ENCODE peak calls at places on chromosomes 16 and 17, in eight cellular contexts. J is H7; O is ecto neural progenitor cell; T is activated CD4-positive, alpha-beta T cell treated with anti-CD3 and anti-CD28 coated beads for 48 hours; L is IMR-90; Q is stimulated activated CD4-positive, alpha-beta T cell treated with anti-CD3 and anti-CD28 coated beads, Interleukin-15, amount 100 ng/mL, for 24 hours; V is upper lobe of right lung; Y is AG20443. D is an unnamed sample.

GRCh38 chr16:30539000-30539964 is 4.6 kb upstream of the ZNF747 start:
- DNase-seq in V (no peak), Y (no peak), O (no peak), T (no peak), L (no peak), J (no peak), Q (no peak), D (no peak)

GRCh38 chr16:66523861-66524354 is 26.0 kb downstream of the TK2 start:
- DNase-seq in O (no peak), Q (peak), J (no peak), T (no peak), L (no peak), Y (no peak), V (no peak), D (peak)

GRCh38 chr16:20931066-20931465 is 30.5 kb downstream of the LYRM1 start:
- DNase-seq in Q (no peak), V (no peak), L (no peak), O (no peak), Y (peak), T (no peak), J (no peak), D (no peak)

GRCh38 chr17:75371339-75371738 is 34.1 kb downstream of the GRB2 start:
- DNase-seq in L (no peak), O (no peak), T (no peak), J (no peak), Q (no peak), Y (no peak), V (no peak), D (no peak)

GRCh38 chr17:50749243-50749642 is 18.1 kb downstream of the ANKRD40CL start:
- DNase-seq in O (no peak), J (no peak), Q (no peak), V (no peak), L (no peak), Y (no peak), T (no peak), D (no peak)

GRCh38 chr16:4494746-4495490 is 18.7 kb downstream of the HMOX2 start:
- DNase-seq in Y (peak), T (no peak), V (no peak), L (peak), J (no peak), Q (no peak), O (no peak), D (peak)

GRCh38 chr17:12047977-12048376 is 27.3 kb downstream of the MAP2K4 start:
- DNase-seq in T (no peak), V (no peak), Y (no peak), Q (no peak), O (no peak), J (no peak), L (no peak), D (peak)

GRCh38 chr16:83215417-83216001 is 588.7 kb downstream of the CDH13 start:
- DNase-seq in J (peak), Q (peak), V (no peak), L (peak), Y (peak), O (peak), T (peak), D (no peak)

GRCh38 chr17:72426948-72427760 is 306.3 kb downstream of the SOX9 start:
- DNase-seq in T (no peak), O (no peak), Q (no peak), Y (no peak), V (no peak), L (no peak), J (no peak), D (no peak)

GRCh38 chr16:3171181-3171854 is 16.7 kb upstream of the OR1F1 start:
- DNase-seq in Y (peak), T (peak), J (peak), V (no peak), O (no peak), L (no peak), Q (peak), D (no peak)

GRCh38 chr16:69217433-69217832 is 30.5 kb downstream of the SNTB2 start:
- DNase-seq in V (no peak), J (no peak), L (peak), O (no peak), Q (no peak), T (no peak), Y (no peak), D (no peak)

GRCh38 chr16:86049641-86050040 is 150.7 kb downstream of the IRF8 start:
- DNase-seq in V (no peak), L (no peak), O (no peak), Q (no peak), Y (no peak), T (no peak), J (no peak), D (no peak)

GRCh38 chr17:16945513-16946201 is 26.3 kb downstream of the TNFRSF13B start:
- DNase-seq in T (no peak), L (no peak), O (peak), J (peak), Y (peak), Q (no peak), V (no peak), D (no peak)

D was measured in myocyte.